ENCODE peak calls at places on chromosomes 7 and 10, in nine cellular contexts. P is A549, K is NB4, X is adrenal gland, V is right lobe of liver, D is transverse colon, N is uterus, O is heart left ventricle, W is GM12892. I is an unnamed sample.

GRCh38 chr7:114426824-114427223 is 12.2 kb downstream of the FOXP2 start:
- DNase-seq in X (no peak), P (peak; percentile 41), W (no peak), K (no peak), N (no peak), V (no peak), D (no peak), O (no peak), I (no peak)

GRCh38 chr10:69439350-69439739 is 11.9 kb upstream of the TSPAN15 start:
- DNase-seq in N (peak; percentile 45), P (peak; percentile 55), D (peak; percentile 68), K (peak; percentile 39), X (no peak), W (no peak), V (no peak), O (no peak), I (peak; percentile 65)

GRCh38 chr7:7385421-7385820 is 150.3 kb downstream of the COL28A1 start:
- DNase-seq in V (no peak), O (no peak), K (no peak), W (no peak), P (no peak), X (no peak), N (no peak), D (no peak), I (no peak)

GRCh38 chr7:36638140-36638539 is 86.2 kb downstream of the AOAH start:
- DNase-seq in O (no peak), W (no peak), N (no peak), D (no peak), V (no peak), P (no peak), K (peak; percentile 14), X (no peak), I (no peak)

GRCh38 chr10:114386446-114386845 is 17.9 kb downstream of the AFAP1L2 start:
- DNase-seq in X (no peak), N (no peak), V (no peak), P (peak; percentile 26), W (no peak), O (no peak), D (no peak), K (no peak), I (no peak)

GRCh38 chr10:77320852-77321496 is 316.6 kb downstream of the KCNMA1 start:
- DNase-seq in N (no peak), O (no peak), V (no peak), W (no peak), P (no peak), D (no peak), K (no peak), X (no peak), I (no peak)

GRCh38 chr7:78770422-78771410 is 682.8 kb downstream of the MAGI2 start:
- DNase-seq in K (no peak), P (no peak), N (no peak), O (no peak), D (no peak), W (no peak), V (no peak), X (no peak), I (no peak)

GRCh38 chr7:89837515-89837914 is 316.8 kb upstream of the STEAP1 start:
- DNase-seq in X (peak; percentile 47), N (no peak), D (no peak), W (no peak), P (no peak), V (no peak), K (no peak), O (no peak), I (no peak)

GRCh38 chr7:141076377-141076776 is 2.5 kb downstream of the TMEM178B start:
- DNase-seq in D (no peak), O (no peak), P (no peak), K (no peak), V (no peak), N (no peak), X (no peak), W (no peak), I (no peak)

GRCh38 chr7:37489703-37490102 is 41.0 kb upstream of the ELMO1 start:
- DNase-seq in V (no peak), D (no peak), N (no peak), P (no peak), K (no peak), W (no peak), X (no peak), O (no peak), I (no peak)

GRCh38 chr7:68720722-68721121 is 877.6 kb upstream of the AUTS2 start:
- DNase-seq in N (no peak), W (no peak), V (no peak), K (peak; percentile 18), P (no peak), O (no peak), X (no peak), D (no peak), I (no peak)

GRCh38 chr10:124676416-124677062 is 67.6 kb downstream of the FAM53B start:
- DNase-seq in N (no peak), W (no peak), K (peak; percentile 95), X (no peak), V (no peak), P (no peak), D (no peak), O (peak; percentile 30), I (no peak)

GRCh38 chr7:13987395-13987794 is 2.1 kb downstream of the ETV1 start:
- DNase-seq in O (no peak), D (no peak), K (no peak), V (no peak), X (no peak), W (no peak), P (no peak), N (no peak), I (no peak)

GRCh38 chr7:158952776-158953175 is 96.4 kb downstream of the DYNC2I1 start:
- DNase-seq in N (no peak), W (no peak), X (no peak), O (no peak), K (no peak), D (no peak), V (no peak), P (no peak), I (no peak)

GRCh38 chr7:117648203-117648866 is 168.5 kb downstream of the CFTR start:
- DNase-seq in O (no peak), K (no peak), V (no peak), N (no peak), W (no peak), D (no peak), X (no peak), P (no peak), I (no peak)

GRCh38 chr10:100679327-100679726 is 66.1 kb upstream of the PAX2 start:
- DNase-seq in D (no peak), V (no peak), K (no peak), W (no peak), P (no peak), N (no peak), X (no peak), O (no peak), I (no peak)
- TF ChIP-seq POLR2A in D (no peak), V (no peak), K (no peak), W (no peak), P (no peak), N (no peak), X (no peak), O (no peak), I (no peak)

GRCh38 chr7:134645935-134646334 is 718 bp upstream of the BPGM start:
- DNase-seq in X (peak; percentile 28), P (no peak), K (peak; percentile 20), O (no peak), V (no peak), N (no peak), W (no peak), D (no peak), I (no peak)
- TF ChIP-seq POLR2A in X (no peak), P (no peak), K (no peak), O (no peak), V (no peak), N (no peak), W (no peak), D (no peak), I (no peak)

GRCh38 chr7:122884186-122884585 is 2.1 kb downstream of the CADPS2 start:
- DNase-seq in K (no peak), V (no peak), P (no peak), O (no peak), D (no peak), X (no peak), W (no peak), N (no peak), I (no peak)

GRCh38 chr7:122887848-122888247 is 1.6 kb upstream of the CADPS2 start:
- DNase-seq in D (no peak), V (no peak), O (no peak), N (no peak), P (no peak), X (no peak), K (no peak), W (no peak), I (no peak)

GRCh38 chr7:122887198-122887597 is 938 bp upstream of the CADPS2 start:
- DNase-seq in O (peak; percentile 73), W (no peak), X (peak; percentile 85), P (peak; percentile 54), N (peak; percentile 64), D (peak; percentile 62), V (peak; percentile 78), K (no peak), I (peak; percentile 85)

GRCh38 chr7:122885583-122886356 is 490 bp downstream of the CADPS2 start:
- DNase-seq in V (peak; percentile 65), O (peak; percentile 62), P (peak; percentile 10), X (peak; percentile 63), K (no peak), N (peak; percentile 41), D (peak; percentile 43), W (peak; percentile 37), I (peak; percentile 30)

GRCh38 chr7:122886357-122887081 is at the start of gene CADPS2:
- DNase-seq in O (peak; percentile 88), N (peak; percentile 89), X (peak; percentile 92), W (peak; percentile 37), P (peak; percentile 50), K (no peak), D (peak; percentile 87), V (peak; percentile 92), I (peak; percentile 91)
- TF ChIP-seq POLR2A in O (peak; percentile 83), N (peak; percentile 81), X (peak; percentile 89), W (no peak), P (no peak), K (no peak), D (peak; percentile 74), V (peak; percentile 84), I (peak; percentile 81)

DNA sequence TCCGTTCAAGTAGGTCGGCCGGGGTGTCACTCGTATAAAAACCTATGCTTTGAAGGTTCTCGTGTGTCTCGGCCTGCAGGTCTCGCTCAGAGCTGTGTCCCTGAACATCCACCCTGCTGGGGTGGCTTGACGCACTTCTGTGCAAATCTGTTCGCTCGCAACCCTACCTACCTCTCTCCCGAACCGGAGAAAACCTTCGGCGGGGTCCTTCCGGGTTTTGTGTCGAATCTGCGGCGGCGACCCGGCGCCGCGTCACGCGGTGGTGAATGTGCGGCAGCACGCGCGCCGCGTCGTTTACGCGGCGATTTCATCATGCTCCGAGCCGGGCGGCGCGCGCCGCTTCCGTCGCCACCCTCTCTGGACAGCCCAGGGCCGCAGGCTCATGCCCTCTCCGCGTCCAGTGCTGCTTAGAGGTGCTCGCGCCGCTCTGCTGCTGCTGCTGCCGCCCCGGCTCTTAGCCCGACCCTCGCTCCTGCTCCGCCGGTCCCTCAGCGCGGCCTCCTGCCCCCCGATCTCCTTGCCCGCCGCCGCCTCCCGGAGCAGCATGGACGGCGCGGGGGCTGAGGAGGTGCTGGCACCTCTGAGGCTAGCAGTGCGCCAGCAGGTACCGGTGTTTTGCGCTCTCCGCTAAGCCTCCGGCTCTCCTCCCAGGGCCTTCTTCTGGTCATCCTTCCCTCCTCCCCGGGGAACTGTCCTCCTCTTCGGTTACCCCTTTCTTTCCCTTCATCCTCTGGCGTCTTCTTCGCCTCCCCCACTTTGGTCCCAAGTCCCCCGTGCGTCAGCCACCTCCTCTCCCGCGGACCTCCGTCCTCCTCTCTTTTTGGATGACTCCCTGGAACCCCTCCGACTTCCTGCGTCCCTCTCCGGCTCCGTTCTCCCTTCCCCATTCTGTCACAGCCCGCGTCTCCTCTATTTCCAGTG is at the start of gene GARS1:
- DNase-seq in V (peak; percentile 90), W (peak; percentile 74), O (peak; percentile 92), X (peak; percentile 93), K (peak; percentile 98), D (peak; percentile 91), N (peak; percentile 89), P (peak; percentile 94), I (peak; percentile 91)
- TF ChIP-seq POLR2A in V (peak; percentile 95), W (peak; percentile 96), O (peak; percentile 77), X (peak; percentile 94), K (peak; percentile 96), D (peak; percentile 92), N (peak; percentile 88), P (peak; percentile 88), I (peak; percentile 90)